ENCODE peak calls at places on chromosomes 4 and X, in four cellular contexts. H is Peyer's patch, S is psoas muscle, T is AG04450. F is an unnamed sample.

GRCh38 chrX:100745806-100746537 is 14.1 kb upstream of the SYTL4 start:
- DNase-seq in H (no peak), S (no peak), T (no peak), F (no peak)

GRCh38 chr4:151730003-151730559 is 30.7 kb downstream of the GATB start:
- DNase-seq in S (no peak), H (no peak), T (no peak), F (no peak)

GRCh38 chrX:10395179-10395578 is 225.2 kb downstream of the MID1 start:
- DNase-seq in T (no peak), H (no peak), S (no peak), F (no peak)

GRCh38 chr4:69322055-69322454 is 41.8 kb downstream of the UGT2B28 start:
- DNase-seq in H (no peak), T (no peak), S (no peak), F (no peak)

GRCh38 chr4:77852892-77853495 is 9.6 kb upstream of the MRPL1 start:
- DNase-seq in T (no peak), S (no peak), H (peak), F (no peak)

GRCh38 chr4:176205299-176205698 is 9.9 kb upstream of the SPATA4 start:
- DNase-seq in T (no peak), S (no peak), H (no peak), F (no peak)

GRCh38 chr4:6008092-6008551 is 10.1 kb downstream of the C4orf50 start:
- DNase-seq in T (no peak), H (no peak), S (no peak), F (peak)

GRCh38 chrX:2500091-2500680 is 590 bp downstream of the DHRSX start:
- DNase-seq in T (no peak), H (peak), S (peak), F (peak)

GRCh38 chrX:144006811-144007210 is 122.9 kb downstream of the UBE2NL start:
- DNase-seq in H (no peak), S (no peak), T (no peak), F (no peak)

GRCh38 chr4:184273166-184274147 is 55.8 kb upstream of the ENPP6 start:
- DNase-seq in S (no peak), H (no peak), T (no peak), F (no peak)

GRCh38 chr4:186934841-186935443 is 211.3 kb upstream of the FAT1 start:
- DNase-seq in H (no peak), T (no peak), S (no peak), F (no peak)

GRCh38 chrX:87064522-87064921 is 453.1 kb upstream of the KLHL4 start:
- DNase-seq in H (no peak), S (no peak), T (no peak), F (no peak)

GRCh38 chr4:140996757-140997156 is 136.5 kb downstream of the RNF150 start:
- DNase-seq in T (peak), H (no peak), S (no peak), F (no peak)

GRCh38 chr4:107853444-107854325 is 29.0 kb downstream of the SGMS2 start:
- DNase-seq in H (no peak), T (no peak), S (no peak), F (no peak)

GRCh38 chr4:108171541-108172230 is 3.0 kb upstream of the LEF1 start:
- DNase-seq in H (no peak), T (no peak), S (no peak), F (peak)

GRCh38 chrX:16427668-16428067 is 222.3 kb upstream of the S100G start:
- DNase-seq in H (no peak), T (no peak), S (no peak), F (no peak)

GRCh38 chr4:129239088-129239487 is 143.1 kb downstream of the C4orf33 start:
- DNase-seq in T (no peak), S (no peak), H (no peak), F (no peak)

GRCh38 chrX:20507901-20508620 is 241.4 kb upstream of the RPS6KA3 start:
- DNase-seq in S (no peak), H (no peak), T (no peak), F (no peak)

GRCh38 chrX:153903238-153903980 is 1.1 kb upstream of the AVPR2 start:
- DNase-seq in T (no peak), H (peak), S (no peak), F (peak)

GRCh38 chrX:123961268-123962005 is at the start of gene STAG2:
- DNase-seq in H (peak), S (peak), T (peak), F (peak)

GRCh38 chr4:108693211-108693610 is 42.8 kb downstream of the OSTC start:
- DNase-seq in T (no peak), S (no peak), H (no peak), F (no peak)

GRCh38 chrX:7318246-7318645 is 170.3 kb upstream of the PUDP start:
- DNase-seq in H (no peak), S (no peak), T (no peak), F (no peak)

GRCh38 chr4:13920901-13921300 is 293.4 kb upstream of the BOD1L1 start:
- DNase-seq in H (no peak), T (peak), S (peak), F (no peak)

GRCh38 chr4:174398728-174399127 is 115.0 kb downstream of the CEP44 start:
- DNase-seq in T (peak), H (no peak), S (no peak), F (no peak)

GRCh38 chr4:48780867-48781219 is 764 bp upstream of the FRYL start:
- DNase-seq in H (peak), S (peak), T (no peak), F (no peak)

GRCh38 chrX:40007746-40008705 is 89.7 kb downstream of the BCOR start:
- DNase-seq in T (no peak), H (no peak), S (no peak), F (no peak)
- H3K27ac ChIP-seq in T (no peak), H (no peak), S (no peak), F (no peak)

GRCh38 chrX:73847991-73848390 is 285.0 kb downstream of the CHIC1 start:
- DNase-seq in T (no peak), S (no peak), H (no peak), F (no peak)
- TF ChIP-seq CTCF in T (no peak), S (no peak), H (no peak), F (no peak)

GRCh38 chrX:147340947-147341346 is 526.4 kb upstream of the CXorf51A start:
- DNase-seq in H (no peak), T (no peak), S (no peak), F (no peak)
- H3K27ac ChIP-seq in H (no peak), T (no peak), S (no peak), F (no peak)

GRCh38 chrX:138769918-138770317 is 58.4 kb upstream of the FGF13 start:
- DNase-seq in T (no peak), S (no peak), H (no peak), F (no peak)

GRCh38 chrX:138771042-138771441 is 59.5 kb upstream of the FGF13 start:
- DNase-seq in T (no peak), H (no peak), S (no peak), F (no peak)

GRCh38 chrX:138777230-138777629 is 65.7 kb upstream of the FGF13 start:
- DNase-seq in S (no peak), H (no peak), T (no peak), F (no peak)

DNA sequence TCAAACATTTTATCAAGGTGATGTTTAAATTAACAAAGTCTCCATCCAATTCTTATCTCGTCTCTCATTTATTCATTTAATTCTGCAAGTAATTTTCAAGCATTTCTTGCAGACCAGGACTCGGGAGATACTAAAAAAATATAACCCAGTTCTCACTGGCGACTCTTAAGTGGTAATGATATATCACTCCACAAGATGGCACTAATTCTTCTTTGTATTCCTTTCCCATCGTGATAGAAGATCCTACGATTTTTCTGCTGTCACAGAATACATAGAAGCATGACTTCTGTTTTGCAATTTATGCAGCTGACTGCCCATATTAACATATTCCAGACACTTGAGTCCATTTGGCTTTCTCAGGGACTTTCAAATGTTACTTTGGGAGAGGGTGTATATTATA is 64.0 kb upstream of the FGF13 start:
- DNase-seq in S (no peak), T (no peak), H (no peak), F (no peak)
- TF ChIP-seq CTCF in S (peak), T (peak), H (peak), F (peak)

GRCh38 chrX:65671966-65672365 is 4.5 kb downstream of the MSN start:
- DNase-seq in H (no peak), S (no peak), T (no peak), F (no peak)
- H3K27ac ChIP-seq in H (peak), S (peak), T (no peak), F (peak)

DNA sequence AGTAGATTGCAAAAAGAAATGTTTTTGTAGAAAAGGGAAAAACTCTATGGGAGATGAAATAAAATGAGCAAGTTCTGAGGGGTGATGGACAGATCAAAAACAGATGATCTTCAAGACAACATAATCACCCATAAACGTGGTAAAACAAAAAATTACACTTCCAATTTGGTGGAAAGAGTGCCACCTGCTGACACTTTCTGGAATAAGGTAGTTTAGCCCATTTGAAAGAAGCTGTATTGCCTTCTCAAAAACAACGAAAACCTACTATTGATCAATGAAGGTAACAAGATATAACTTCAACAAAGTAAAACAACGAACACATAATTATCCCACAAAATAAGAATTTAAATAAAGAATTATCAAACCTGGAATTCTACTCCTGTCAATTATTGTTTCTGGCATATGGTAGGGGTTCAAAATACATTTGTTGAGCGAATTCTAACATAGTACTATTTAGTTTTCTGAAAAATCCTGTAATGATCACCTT is 2.5 kb downstream of the COQ2 start:
- DNase-seq in S (no peak), H (peak), T (no peak), F (no peak)
- TF ChIP-seq CTCF in S (peak), H (peak), T (peak), F (peak)

GRCh38 chr4:155805016-155805415 is 46.2 kb downstream of the GUCY1B1 start:
- DNase-seq in S (no peak), H (no peak), T (no peak), F (no peak)

GRCh38 chr4:155811171-155811570 is 52.4 kb downstream of the GUCY1B1 start:
- DNase-seq in T (no peak), H (no peak), S (no peak), F (no peak)

GRCh38 chr4:155809835-155810234 is 51.0 kb downstream of the GUCY1B1 start:
- DNase-seq in S (no peak), H (no peak), T (peak), F (no peak)

GRCh38 chr4:155802573-155802972 is 43.8 kb downstream of the GUCY1B1 start:
- DNase-seq in S (no peak), T (no peak), H (no peak), F (no peak)

GRCh38 chr4:155807021-155807420 is 48.2 kb downstream of the GUCY1B1 start:
- DNase-seq in T (peak), S (no peak), H (no peak), F (no peak)
- H3K27ac ChIP-seq in T (no peak), S (no peak), H (no peak), F (no peak)

DNA sequence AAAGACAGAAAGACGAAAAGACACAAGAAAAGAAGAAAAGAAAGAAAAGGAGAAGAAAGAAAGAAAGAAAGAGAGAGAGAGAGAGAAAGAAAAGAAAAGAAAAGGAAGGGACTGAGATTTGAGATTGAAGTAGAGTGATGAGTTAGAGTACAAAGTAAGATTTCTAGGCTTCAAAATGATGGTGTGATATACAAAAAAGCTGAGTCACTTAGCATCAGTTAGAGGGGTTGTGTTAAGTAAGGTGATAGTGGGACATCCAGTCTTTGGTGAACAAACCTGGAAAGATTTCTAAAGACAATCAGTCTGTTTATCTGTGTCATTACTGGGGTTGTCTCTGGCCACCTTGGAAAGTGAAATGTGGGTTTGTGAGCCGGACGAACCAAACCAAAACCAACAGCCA is 13.5 kb downstream of the SLC10A6 start:
- DNase-seq in S (no peak), T (no peak), H (no peak), F (no peak)
- TF ChIP-seq CTCF in S (no peak), T (no peak), H (no peak), F (no peak)

GRCh38 chr4:155521382-155521781 is 144.6 kb upstream of the MAP9 start:
- DNase-seq in H (no peak), S (no peak), T (no peak), F (no peak)
- H3K27ac ChIP-seq in H (no peak), S (no peak), T (no peak), F (no peak)

F was measured in spleen.